ENCODE peak calls at places on chromosome 14, in four cellular contexts. One of them, this sample, is unnamed.

GRCh38 chr14:70338550-70338949 is 20.9 kb downstream of the COX16 start:
- DNase-seq in astrocyte: no peak
- DNase-seq in colonic mucosa: no peak
- DNase-seq in MCF 10A: no peak
- DNase-seq in this sample: no peak

GRCh38 chr14:20782280-20782890 is 1.3 kb downstream of the RNASE6 start:
- DNase-seq in astrocyte: no peak
- DNase-seq in colonic mucosa: peak; percentile 52
- DNase-seq in MCF 10A: no peak
- DNase-seq in this sample: peak; percentile 7

GRCh38 chr14:77459072-77459723 is 1.3 kb downstream of the AHSA1 start:
- DNase-seq in astrocyte: peak; percentile 39
- DNase-seq in colonic mucosa: peak; percentile 85
- DNase-seq in MCF 10A: peak; percentile 78
- DNase-seq in this sample: peak; percentile 85

GRCh38 chr14:39247256-39247655 is 13.5 kb downstream of the MIA2 start:
- DNase-seq in colonic mucosa: no peak
- DNase-seq in astrocyte: peak; percentile 89
- DNase-seq in MCF 10A: peak; percentile 73
- DNase-seq in this sample: no peak

GRCh38 chr14:91919814-91920213 is 27.7 kb downstream of the FBLN5 start:
- DNase-seq in MCF 10A: no peak
- DNase-seq in astrocyte: peak; percentile 66
- DNase-seq in colonic mucosa: no peak
- DNase-seq in this sample: no peak

GRCh38 chr14:69038449-69039286 is 59.6 kb upstream of the ACTN1 start:
- DNase-seq in astrocyte: peak; percentile 89
- DNase-seq in MCF 10A: no peak
- DNase-seq in colonic mucosa: no peak
- DNase-seq in this sample: no peak

GRCh38 chr14:88599761-88600439 is 37.1 kb downstream of the ZC3H14 start:
- DNase-seq in MCF 10A: no peak
- DNase-seq in astrocyte: no peak
- DNase-seq in colonic mucosa: no peak
- DNase-seq in this sample: no peak

GRCh38 chr14:87508333-87508732 is 484.6 kb downstream of the GALC start:
- DNase-seq in MCF 10A: peak; percentile 31
- DNase-seq in colonic mucosa: no peak
- DNase-seq in astrocyte: peak; percentile 7
- DNase-seq in this sample: no peak

GRCh38 chr14:69693823-69694729 is 72.9 kb upstream of the SRSF5 start:
- DNase-seq in astrocyte: no peak
- DNase-seq in colonic mucosa: peak; percentile 90
- DNase-seq in MCF 10A: peak; percentile 23
- DNase-seq in this sample: no peak

GRCh38 chr14:64508215-64508776 is 3.7 kb downstream of the ZBTB1 start:
- DNase-seq in MCF 10A: no peak
- DNase-seq in colonic mucosa: no peak
- DNase-seq in astrocyte: no peak
- DNase-seq in this sample: no peak

GRCh38 chr14:104094056-104094708 is 8.7 kb downstream of the ASPG start:
- DNase-seq in astrocyte: no peak
- DNase-seq in MCF 10A: no peak
- DNase-seq in colonic mucosa: no peak
- DNase-seq in this sample: no peak

GRCh38 chr14:93013368-93013719 is 90.4 kb downstream of the CHGA start:
- DNase-seq in colonic mucosa: no peak
- DNase-seq in astrocyte: peak; percentile 53
- DNase-seq in MCF 10A: peak; percentile 26
- DNase-seq in this sample: no peak

GRCh38 chr14:64758711-64759554 is 54.7 kb downstream of the PLEKHG3 start:
- DNase-seq in colonic mucosa: no peak
- DNase-seq in MCF 10A: peak; percentile 65
- DNase-seq in astrocyte: peak; percentile 96
- DNase-seq in this sample: no peak

GRCh38 chr14:96649327-96649601 is 147.1 kb downstream of the PAPOLA start:
- DNase-seq in colonic mucosa: no peak
- DNase-seq in MCF 10A: no peak
- DNase-seq in astrocyte: no peak
- DNase-seq in this sample: no peak

GRCh38 chr14:76955575-76956252 is 72.8 kb downstream of the IRF2BPL start:
- DNase-seq in colonic mucosa: peak; percentile 44
- DNase-seq in astrocyte: peak; percentile 34
- DNase-seq in MCF 10A: peak; percentile 75
- DNase-seq in this sample: no peak

GRCh38 chr14:65502676-65503124 is 90.2 kb downstream of the FUT8 start:
- DNase-seq in astrocyte: peak; percentile 86
- DNase-seq in colonic mucosa: no peak
- DNase-seq in MCF 10A: peak; percentile 74
- DNase-seq in this sample: no peak

GRCh38 chr14:41668346-41668745 is 61.7 kb downstream of the LRFN5 start:
- DNase-seq in colonic mucosa: no peak
- DNase-seq in astrocyte: peak; percentile 21
- DNase-seq in MCF 10A: no peak
- DNase-seq in this sample: no peak

GRCh38 chr14:31229638-31230229 is 22.1 kb upstream of the HECTD1 start:
- DNase-seq in MCF 10A: peak; percentile 100
- DNase-seq in astrocyte: peak; percentile 91
- DNase-seq in colonic mucosa: peak; percentile 87
- DNase-seq in this sample: no peak

GRCh38 chr14:67618617-67619063 is 1.1 kb upstream of the ARG2 start:
- DNase-seq in astrocyte: peak; percentile 63
- DNase-seq in MCF 10A: peak; percentile 74
- DNase-seq in colonic mucosa: peak; percentile 20
- DNase-seq in this sample: peak; percentile 57

GRCh38 chr14:105256292-105256960 is 8.1 kb downstream of the BTBD6 start:
- DNase-seq in MCF 10A: no peak
- DNase-seq in colonic mucosa: no peak
- DNase-seq in astrocyte: no peak
- DNase-seq in this sample: no peak

GRCh38 chr14:24246765-24247212 is 4.4 kb upstream of the TINF2 start:
- DNase-seq in MCF 10A: no peak
- DNase-seq in astrocyte: no peak
- DNase-seq in colonic mucosa: no peak
- DNase-seq in this sample: no peak

GRCh38 chr14:91415794-91416743 is 1.6 kb downstream of the CCDC88C start:
- DNase-seq in astrocyte: no peak
- DNase-seq in MCF 10A: peak; percentile 79
- DNase-seq in colonic mucosa: peak; percentile 54
- DNase-seq in this sample: peak; percentile 69

GRCh38 chr14:99427632-99428315 is 52.9 kb downstream of the SETD3 start:
- DNase-seq in astrocyte: peak; percentile 60
- DNase-seq in MCF 10A: peak; percentile 9
- DNase-seq in colonic mucosa: no peak
- DNase-seq in this sample: no peak

GRCh38 chr14:59845245-59845644 is 25.3 kb downstream of the RTN1 start:
- DNase-seq in colonic mucosa: no peak
- DNase-seq in astrocyte: no peak
- DNase-seq in MCF 10A: no peak
- DNase-seq in this sample: no peak

GRCh38 chr14:104587641-104588040 is 8.1 kb downstream of the C14orf180 start:
- DNase-seq in colonic mucosa: no peak
- DNase-seq in MCF 10A: no peak
- DNase-seq in astrocyte: no peak
- DNase-seq in this sample: no peak

GRCh38 chr14:100603341-100604125 is 16.3 kb upstream of the BEGAIN start:
- DNase-seq in MCF 10A: no peak
- DNase-seq in colonic mucosa: no peak
- DNase-seq in astrocyte: no peak
- DNase-seq in this sample: no peak

This sample was measured in KG1.